ENCODE peak calls at places on chromosomes 4 and X, in nine cellular contexts. One of them, this sample, is unnamed.

GRCh38 chrX:135437867-135438733 is 16.4 kb downstream of the SMIM10L2A start:
- DNase-seq in occipital lobe: no peak
- DNase-seq in GM10248: no peak
- DNase-seq in Jurkat, Clone E6-1: no peak
- DNase-seq in neural crest cell: no peak
- DNase-seq in LNCaP clone FGC: no peak
- DNase-seq in type B pancreatic cell: no peak
- DNase-seq in HT1080: peak
- DNase-seq in pancreas: no peak
- DNase-seq in this sample: no peak

GRCh38 chrX:76109654-76110053 is 63.2 kb upstream of the PBDC1 start:
- DNase-seq in pancreas: no peak
- DNase-seq in neural crest cell: no peak
- DNase-seq in Jurkat, Clone E6-1: no peak
- DNase-seq in LNCaP clone FGC: no peak
- DNase-seq in type B pancreatic cell: no peak
- DNase-seq in occipital lobe: no peak
- DNase-seq in GM10248: no peak
- DNase-seq in HT1080: no peak
- DNase-seq in this sample: no peak

GRCh38 chrX:134933911-134934310 is 56.9 kb upstream of the SMIM10 start:
- DNase-seq in GM10248: no peak
- DNase-seq in type B pancreatic cell: no peak
- DNase-seq in pancreas: no peak
- DNase-seq in HT1080: peak
- DNase-seq in Jurkat, Clone E6-1: no peak
- DNase-seq in neural crest cell: no peak
- DNase-seq in LNCaP clone FGC: no peak
- DNase-seq in occipital lobe: no peak
- DNase-seq in this sample: no peak

GRCh38 chrX:67700607-67701006 is 156.8 kb downstream of the AR start:
- DNase-seq in GM10248: no peak
- DNase-seq in neural crest cell: no peak
- DNase-seq in Jurkat, Clone E6-1: no peak
- DNase-seq in pancreas: no peak
- DNase-seq in type B pancreatic cell: no peak
- DNase-seq in occipital lobe: no peak
- DNase-seq in LNCaP clone FGC: no peak
- DNase-seq in HT1080: peak
- DNase-seq in this sample: no peak

GRCh38 chr4:2785613-2786012 is 7.3 kb upstream of the SH3BP2 start:
- DNase-seq in LNCaP clone FGC: peak
- DNase-seq in HT1080: no peak
- DNase-seq in neural crest cell: no peak
- DNase-seq in pancreas: no peak
- DNase-seq in type B pancreatic cell: no peak
- DNase-seq in occipital lobe: no peak
- DNase-seq in Jurkat, Clone E6-1: peak
- DNase-seq in GM10248: no peak
- DNase-seq in this sample: no peak

GRCh38 chr4:33493231-33493630 is 2751.1 kb downstream of the ARAP2 start:
- DNase-seq in neural crest cell: no peak
- DNase-seq in HT1080: peak
- DNase-seq in GM10248: no peak
- DNase-seq in type B pancreatic cell: no peak
- DNase-seq in Jurkat, Clone E6-1: no peak
- DNase-seq in occipital lobe: no peak
- DNase-seq in LNCaP clone FGC: no peak
- DNase-seq in pancreas: no peak
- DNase-seq in this sample: no peak

GRCh38 chrX:74242050-74242449 is 61.9 kb upstream of the ZCCHC13 start:
- DNase-seq in Jurkat, Clone E6-1: no peak
- DNase-seq in HT1080: peak
- DNase-seq in LNCaP clone FGC: no peak
- DNase-seq in neural crest cell: no peak
- DNase-seq in occipital lobe: no peak
- DNase-seq in pancreas: no peak
- DNase-seq in GM10248: no peak
- DNase-seq in type B pancreatic cell: no peak
- DNase-seq in this sample: no peak

GRCh38 chr4:14404730-14405129 is 597.6 kb upstream of the CPEB2 start:
- DNase-seq in occipital lobe: no peak
- DNase-seq in LNCaP clone FGC: no peak
- DNase-seq in neural crest cell: no peak
- DNase-seq in GM10248: no peak
- DNase-seq in Jurkat, Clone E6-1: no peak
- DNase-seq in type B pancreatic cell: no peak
- DNase-seq in pancreas: no peak
- DNase-seq in HT1080: no peak
- DNase-seq in this sample: no peak

GRCh38 chrX:9340619-9341304 is 124.1 kb upstream of the TBL1X start:
- DNase-seq in neural crest cell: no peak
- DNase-seq in pancreas: no peak
- DNase-seq in Jurkat, Clone E6-1: peak
- DNase-seq in HT1080: no peak
- DNase-seq in GM10248: peak
- DNase-seq in occipital lobe: peak
- DNase-seq in LNCaP clone FGC: no peak
- DNase-seq in type B pancreatic cell: no peak
- DNase-seq in this sample: no peak

GRCh38 chrX:41153453-41153852 is 68.2 kb downstream of the USP9X start:
- DNase-seq in GM10248: no peak
- DNase-seq in LNCaP clone FGC: no peak
- DNase-seq in Jurkat, Clone E6-1: no peak
- DNase-seq in pancreas: no peak
- DNase-seq in HT1080: no peak
- DNase-seq in type B pancreatic cell: no peak
- DNase-seq in occipital lobe: no peak
- DNase-seq in neural crest cell: no peak
- DNase-seq in this sample: no peak

GRCh38 chr4:147981305-147981704 is 249.4 kb downstream of the ARHGAP10 start:
- DNase-seq in Jurkat, Clone E6-1: no peak
- DNase-seq in pancreas: no peak
- DNase-seq in type B pancreatic cell: no peak
- DNase-seq in neural crest cell: no peak
- DNase-seq in occipital lobe: no peak
- DNase-seq in LNCaP clone FGC: no peak
- DNase-seq in HT1080: no peak
- DNase-seq in GM10248: no peak
- DNase-seq in this sample: no peak

GRCh38 chr4:92303621-92304027 is at the start of gene GRID2:
- DNase-seq in Jurkat, Clone E6-1: no peak
- DNase-seq in occipital lobe: peak
- DNase-seq in type B pancreatic cell: peak
- DNase-seq in HT1080: no peak
- DNase-seq in GM10248: no peak
- DNase-seq in LNCaP clone FGC: no peak
- DNase-seq in neural crest cell: peak
- DNase-seq in pancreas: peak
- DNase-seq in this sample: no peak

GRCh38 chrX:44344687-44345086 is 1.2 kb upstream of the EFHC2 start:
- DNase-seq in type B pancreatic cell: no peak
- DNase-seq in occipital lobe: no peak
- DNase-seq in LNCaP clone FGC: no peak
- DNase-seq in HT1080: no peak
- DNase-seq in Jurkat, Clone E6-1: peak
- DNase-seq in neural crest cell: no peak
- DNase-seq in pancreas: no peak
- DNase-seq in GM10248: no peak
- DNase-seq in this sample: no peak

GRCh38 chr4:41865306-41865980 is 69.8 kb upstream of the TMEM33 start:
- DNase-seq in neural crest cell: no peak
- DNase-seq in occipital lobe: no peak
- DNase-seq in LNCaP clone FGC: no peak
- DNase-seq in HT1080: no peak
- DNase-seq in GM10248: no peak
- DNase-seq in type B pancreatic cell: no peak
- DNase-seq in pancreas: no peak
- DNase-seq in Jurkat, Clone E6-1: no peak
- DNase-seq in this sample: no peak

GRCh38 chr4:153008578-153009199 is 72.6 kb downstream of the FHDC1 start:
- DNase-seq in occipital lobe: no peak
- DNase-seq in HT1080: no peak
- DNase-seq in type B pancreatic cell: no peak
- DNase-seq in LNCaP clone FGC: no peak
- DNase-seq in Jurkat, Clone E6-1: no peak
- DNase-seq in neural crest cell: no peak
- DNase-seq in GM10248: peak
- DNase-seq in pancreas: no peak
- DNase-seq in this sample: no peak

GRCh38 chr4:145781306-145781705 is 101.4 kb downstream of the C4orf51 start:
- DNase-seq in HT1080: no peak
- DNase-seq in pancreas: no peak
- DNase-seq in type B pancreatic cell: no peak
- DNase-seq in neural crest cell: no peak
- DNase-seq in GM10248: no peak
- DNase-seq in Jurkat, Clone E6-1: no peak
- DNase-seq in LNCaP clone FGC: no peak
- DNase-seq in occipital lobe: no peak
- DNase-seq in this sample: no peak

GRCh38 chr4:8394125-8394524 is 46.4 kb downstream of the ACOX3 start:
- DNase-seq in pancreas: no peak
- DNase-seq in type B pancreatic cell: no peak
- DNase-seq in neural crest cell: no peak
- DNase-seq in occipital lobe: peak
- DNase-seq in HT1080: no peak
- DNase-seq in LNCaP clone FGC: no peak
- DNase-seq in Jurkat, Clone E6-1: no peak
- DNase-seq in GM10248: no peak
- DNase-seq in this sample: no peak

GRCh38 chr4:28621541-28621940 is 1760.9 kb downstream of the STIM2 start:
- DNase-seq in LNCaP clone FGC: no peak
- DNase-seq in type B pancreatic cell: no peak
- DNase-seq in pancreas: no peak
- DNase-seq in GM10248: no peak
- DNase-seq in neural crest cell: no peak
- DNase-seq in Jurkat, Clone E6-1: no peak
- DNase-seq in occipital lobe: no peak
- DNase-seq in HT1080: no peak
- DNase-seq in this sample: no peak

GRCh38 chrX:53156207-53156596 is 62.3 kb downstream of the KANTR start:
- DNase-seq in type B pancreatic cell: no peak
- DNase-seq in HT1080: no peak
- DNase-seq in Jurkat, Clone E6-1: no peak
- DNase-seq in LNCaP clone FGC: no peak
- DNase-seq in GM10248: no peak
- DNase-seq in neural crest cell: no peak
- DNase-seq in occipital lobe: no peak
- DNase-seq in pancreas: no peak
- DNase-seq in this sample: no peak

GRCh38 chrX:152131525-152131924 is 6.9 kb downstream of the MAGEA10 start:
- DNase-seq in pancreas: no peak
- DNase-seq in Jurkat, Clone E6-1: no peak
- DNase-seq in occipital lobe: no peak
- DNase-seq in LNCaP clone FGC: no peak
- DNase-seq in GM10248: no peak
- DNase-seq in neural crest cell: no peak
- DNase-seq in HT1080: no peak
- DNase-seq in type B pancreatic cell: no peak
- DNase-seq in this sample: no peak

GRCh38 chr4:48340276-48340904 is 939 bp upstream of the SLAIN2 start:
- DNase-seq in Jurkat, Clone E6-1: peak
- DNase-seq in pancreas: no peak
- DNase-seq in LNCaP clone FGC: peak
- DNase-seq in occipital lobe: no peak
- DNase-seq in HT1080: no peak
- DNase-seq in GM10248: no peak
- DNase-seq in type B pancreatic cell: no peak
- DNase-seq in neural crest cell: no peak
- DNase-seq in this sample: no peak

GRCh38 chr4:71456841-71457240 is 118.0 kb downstream of the SLC4A4 start:
- DNase-seq in Jurkat, Clone E6-1: no peak
- DNase-seq in LNCaP clone FGC: no peak
- DNase-seq in HT1080: peak
- DNase-seq in pancreas: no peak
- DNase-seq in GM10248: no peak
- DNase-seq in type B pancreatic cell: no peak
- DNase-seq in neural crest cell: no peak
- DNase-seq in occipital lobe: peak
- DNase-seq in this sample: no peak

GRCh38 chrX:2360731-2361130 is 140.0 kb downstream of the DHRSX start:
- DNase-seq in neural crest cell: no peak
- DNase-seq in pancreas: no peak
- DNase-seq in type B pancreatic cell: no peak
- DNase-seq in LNCaP clone FGC: no peak
- DNase-seq in occipital lobe: no peak
- DNase-seq in Jurkat, Clone E6-1: no peak
- DNase-seq in HT1080: no peak
- DNase-seq in GM10248: no peak
- DNase-seq in this sample: no peak

GRCh38 chrX:154121961-154122360 is 22.1 kb upstream of the OPN1LW start:
- DNase-seq in LNCaP clone FGC: no peak
- DNase-seq in Jurkat, Clone E6-1: no peak
- DNase-seq in occipital lobe: no peak
- DNase-seq in type B pancreatic cell: no peak
- DNase-seq in pancreas: no peak
- DNase-seq in GM10248: no peak
- DNase-seq in neural crest cell: no peak
- DNase-seq in HT1080: no peak
- DNase-seq in this sample: no peak

GRCh38 chr4:152515678-152516077 is 20.2 kb downstream of the FBXW7 start:
- DNase-seq in type B pancreatic cell: no peak
- DNase-seq in HT1080: peak
- DNase-seq in pancreas: no peak
- DNase-seq in GM10248: no peak
- DNase-seq in neural crest cell: no peak
- DNase-seq in occipital lobe: no peak
- DNase-seq in LNCaP clone FGC: no peak
- DNase-seq in Jurkat, Clone E6-1: no peak
- DNase-seq in this sample: no peak

GRCh38 chr4:111530446-111530845 is 614.8 kb upstream of the FAM241A start:
- DNase-seq in GM10248: no peak
- DNase-seq in neural crest cell: no peak
- DNase-seq in pancreas: no peak
- DNase-seq in type B pancreatic cell: no peak
- DNase-seq in HT1080: no peak
- DNase-seq in occipital lobe: no peak
- DNase-seq in Jurkat, Clone E6-1: no peak
- DNase-seq in LNCaP clone FGC: no peak
- DNase-seq in this sample: no peak

GRCh38 chr4:139436122-139436521 is 17.8 kb upstream of the RAB33B start:
- DNase-seq in neural crest cell: no peak
- DNase-seq in HT1080: no peak
- DNase-seq in type B pancreatic cell: no peak
- DNase-seq in LNCaP clone FGC: no peak
- DNase-seq in GM10248: no peak
- DNase-seq in occipital lobe: no peak
- DNase-seq in Jurkat, Clone E6-1: no peak
- DNase-seq in pancreas: no peak
- DNase-seq in this sample: no peak

GRCh38 chrX:46849933-46850332 is 13.1 kb downstream of the RP2 start:
- DNase-seq in HT1080: peak
- DNase-seq in type B pancreatic cell: no peak
- DNase-seq in LNCaP clone FGC: no peak
- DNase-seq in Jurkat, Clone E6-1: no peak
- DNase-seq in neural crest cell: no peak
- DNase-seq in GM10248: no peak
- DNase-seq in occipital lobe: no peak
- DNase-seq in pancreas: no peak
- DNase-seq in this sample: no peak